ENCODE peak calls at places on chromosome 3, in four cellular contexts. B is PC-9, M is hepatocyte, W is fibroblast of lung. J is an unnamed sample.

GRCh38 chr3:151259664-151260063 is 18.7 kb downstream of the P2RY14 start:
- DNase-seq in B (no peak), M (no peak), W (no peak), J (no peak)

GRCh38 chr3:20080956-20081554 is 40.8 kb downstream of the KAT2B start:
- DNase-seq in B (no peak), M (peak; percentile 11), W (peak; percentile 33), J (no peak)

GRCh38 chr3:162262145-162262544 is 765.5 kb downstream of the OTOL1 start:
- DNase-seq in B (no peak), M (no peak), W (peak; percentile 5), J (no peak)

GRCh38 chr3:39183231-39184080 is 8.9 kb downstream of the XIRP1 start:
- DNase-seq in B (no peak), M (no peak), W (no peak), J (no peak)

GRCh38 chr3:195818301-195818700 is 6.6 kb upstream of the MUC4 start:
- DNase-seq in B (no peak), M (no peak), W (no peak), J (no peak)

GRCh38 chr3:126111566-126112475 is 27.9 kb upstream of the SLC41A3 start:
- DNase-seq in B (no peak), M (peak; percentile 1), W (no peak), J (no peak)

GRCh38 chr3:12869025-12869695 is 27.8 kb upstream of the RPL32 start:
- DNase-seq in B (no peak), M (peak; percentile 76), W (no peak), J (peak; percentile 93)

GRCh38 chr3:32451049-32451659 is 51.5 kb downstream of the CMTM6 start:
- DNase-seq in B (no peak), M (no peak), W (no peak), J (peak; percentile 57)

GRCh38 chr3:183378545-183378944 is 49.9 kb downstream of the MCF2L2 start:
- DNase-seq in B (peak; percentile 32), M (no peak), W (no peak), J (no peak)

GRCh38 chr3:3827111-3827510 is 27.9 kb downstream of the LRRN1 start:
- DNase-seq in B (no peak), M (no peak), W (no peak), J (no peak)

GRCh38 chr3:27596920-27597319 is 112.7 kb upstream of the SLC4A7 start:
- DNase-seq in B (no peak), M (no peak), W (peak; percentile 74), J (no peak)

GRCh38 chr3:9916734-9917680 is at the start of gene IL17RC:
- DNase-seq in B (peak; percentile 86), M (peak; percentile 94), W (peak; percentile 86), J (peak; percentile 74)

GRCh38 chr3:126031981-126032471 is 51.9 kb downstream of the SLC41A3 start:
- DNase-seq in B (no peak), M (no peak), W (no peak), J (no peak)

GRCh38 chr3:111963424-111963823 is 15.4 kb upstream of the ABHD10 start:
- DNase-seq in B (peak; percentile 86), M (no peak), W (peak; percentile 76), J (no peak)

GRCh38 chr3:56320907-56321306 is 147.4 kb downstream of the ERC2 start:
- DNase-seq in B (no peak), M (no peak), W (no peak), J (peak; percentile 25)

GRCh38 chr3:47414161-47414564 is 33.3 kb downstream of the PTPN23 start:
- DNase-seq in B (no peak), M (no peak), W (no peak), J (no peak)

GRCh38 chr3:179179979-179180758 is 32.0 kb downstream of the PIK3CA start:
- DNase-seq in B (peak; percentile 58), M (no peak), W (peak; percentile 63), J (no peak)

GRCh38 chr3:171306631-171307030 is 153.6 kb downstream of the TNIK start:
- DNase-seq in B (no peak), M (peak; percentile 6), W (peak; percentile 99), J (no peak)

GRCh38 chr3:128788268-128788869 is 62.4 kb downstream of the RAB7A start:
- DNase-seq in B (no peak), M (no peak), W (no peak), J (no peak)

GRCh38 chr3:72797773-72798543 is 50.3 kb downstream of the SHQ1 start:
- DNase-seq in B (no peak), M (peak; percentile 29), W (peak; percentile 50), J (peak; percentile 31)

DNA sequence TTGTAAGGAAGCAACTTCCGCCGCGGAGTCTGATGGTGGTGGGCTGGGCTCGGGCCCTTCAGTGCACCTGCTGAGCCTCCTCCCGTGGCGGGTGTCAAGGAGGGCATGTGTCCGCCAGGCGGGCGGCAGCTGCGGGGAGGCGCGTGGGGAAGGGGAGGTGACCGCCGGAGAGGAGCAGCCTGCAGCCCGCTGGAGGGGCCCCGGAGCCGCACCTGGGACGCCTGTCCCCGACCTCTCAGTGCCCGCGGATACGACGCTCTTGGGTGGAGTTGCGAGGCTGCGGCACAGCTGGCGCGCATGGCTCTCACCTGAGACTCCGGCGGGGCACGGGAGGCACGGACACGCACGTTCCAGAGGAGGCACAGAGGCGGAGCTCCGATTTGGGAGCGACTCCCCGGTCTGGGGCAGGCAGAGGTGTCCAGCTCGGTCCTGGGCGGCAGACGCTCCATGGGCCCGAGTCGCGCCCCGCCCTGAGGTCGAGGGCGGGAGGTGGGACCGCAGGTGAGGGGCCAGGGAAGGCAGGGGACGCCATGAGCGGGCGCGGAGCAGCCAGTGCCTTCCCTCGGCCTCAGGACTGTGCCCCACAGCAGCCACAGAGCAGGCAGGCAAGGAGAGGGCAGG is 50.2 kb upstream of the PRR20G start:
- DNase-seq in B (no peak), M (no peak), W (no peak), J (peak; percentile 33)
- TF ChIP-seq EZH2 in B (no peak), M (no peak), W (no peak), J (no peak)

GRCh38 chr3:190053919-190054672 is 66.6 kb downstream of the P3H2 start:
- DNase-seq in B (peak; percentile 78), M (peak; percentile 39), W (peak; percentile 85), J (no peak)
- H2AFZ ChIP-seq in B (no peak overlapping the region), M (no peak overlapping the region), W (no peak overlapping the region), J (no peak overlapping the region)

GRCh38 chr3:196969001-196969659 is 497 bp upstream of the PIGZ start:
- DNase-seq in B (no peak), M (peak; percentile 41), W (peak; percentile 6), J (peak; percentile 54)

GRCh38 chr3:196971094-196971698 is 2.6 kb upstream of the PIGZ start:
- DNase-seq in B (peak; percentile 64), M (no peak), W (no peak), J (no peak)

GRCh38 chr3:196968233-196969000 is at the start of gene PIGZ:
- DNase-seq in B (no peak), M (peak; percentile 81), W (peak; percentile 27), J (peak; percentile 78)

GRCh38 chr3:196970547-196971093 is 2.0 kb upstream of the PIGZ start:
- DNase-seq in B (no peak), M (no peak), W (no peak), J (no peak)

DNA sequence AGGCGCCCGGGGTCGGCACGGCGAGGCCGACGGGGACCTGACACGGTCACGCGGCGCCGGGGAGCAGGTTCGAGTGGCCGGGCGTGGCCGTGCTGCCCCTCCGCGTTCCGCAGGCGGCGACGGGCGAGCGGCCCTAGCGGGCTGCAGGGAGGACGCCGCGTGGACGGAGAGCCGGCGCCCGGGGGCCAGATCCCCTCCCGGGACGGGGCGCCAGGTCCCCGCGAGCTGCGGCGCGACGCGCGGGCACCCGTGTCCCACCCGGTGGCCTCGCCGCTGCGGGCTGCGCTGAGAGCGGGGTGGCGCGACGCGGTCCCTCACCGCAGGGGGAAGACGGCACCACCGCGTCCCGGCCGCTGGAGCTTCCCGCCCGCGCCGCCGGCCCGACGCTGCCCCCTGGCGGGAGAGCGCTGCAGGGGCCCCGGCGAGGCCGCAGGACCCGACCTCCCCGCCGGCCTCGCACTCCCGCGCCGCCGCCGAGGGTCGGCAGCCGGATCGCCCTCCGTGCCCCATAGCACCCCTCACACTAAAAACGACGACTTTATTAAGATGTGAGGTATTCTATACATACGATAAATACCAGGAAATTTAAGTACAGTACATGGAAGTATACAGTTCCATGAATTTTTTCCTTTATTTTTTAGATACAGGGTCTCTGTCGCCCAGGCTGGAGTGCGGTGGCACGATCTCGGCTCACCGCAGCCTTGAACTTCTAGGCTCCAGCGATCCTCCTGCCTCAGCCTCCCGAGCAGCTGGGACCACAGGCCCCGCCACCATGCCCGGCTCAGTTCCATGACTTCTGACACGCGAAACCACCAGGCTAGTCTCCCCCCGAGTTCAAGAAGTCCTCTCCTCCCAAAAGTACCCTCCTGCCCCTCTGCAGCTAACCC is 1.3 kb upstream of the PIGZ start:
- DNase-seq in B (no peak), M (peak; percentile 86), W (peak; percentile 27), J (peak; percentile 86)
- TF ChIP-seq EZH2 in B (peak; percentile 94), M (no peak), W (no peak), J (peak; percentile 65)

DNA sequence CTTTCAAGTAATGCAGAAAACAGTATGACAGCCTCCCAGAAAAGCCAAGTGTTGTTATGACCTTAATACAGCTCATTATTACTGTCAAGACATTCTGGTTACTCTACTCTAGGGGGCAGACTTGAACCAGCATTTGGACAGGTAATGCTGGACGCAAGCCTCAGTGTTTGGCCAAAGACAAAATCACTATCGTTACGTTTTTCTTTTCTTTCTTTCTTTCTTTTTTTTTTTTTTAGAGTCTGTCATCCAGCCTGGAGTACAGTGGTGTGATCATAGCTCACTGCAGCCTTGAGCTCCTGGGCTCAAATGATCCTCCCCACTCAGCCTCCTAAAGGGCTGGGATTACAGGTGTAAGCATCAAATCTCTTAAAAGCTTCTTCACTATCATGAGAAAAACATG is 29.4 kb upstream of the TMEM45A start:
- DNase-seq in B (peak; percentile 72), M (peak; percentile 79), W (peak; percentile 59), J (peak; percentile 71)
- H2AFZ ChIP-seq in B (no peak overlapping the region), M (no peak overlapping the region), W (no peak overlapping the region), J (peak overlapping the region; percentile 29)

DNA sequence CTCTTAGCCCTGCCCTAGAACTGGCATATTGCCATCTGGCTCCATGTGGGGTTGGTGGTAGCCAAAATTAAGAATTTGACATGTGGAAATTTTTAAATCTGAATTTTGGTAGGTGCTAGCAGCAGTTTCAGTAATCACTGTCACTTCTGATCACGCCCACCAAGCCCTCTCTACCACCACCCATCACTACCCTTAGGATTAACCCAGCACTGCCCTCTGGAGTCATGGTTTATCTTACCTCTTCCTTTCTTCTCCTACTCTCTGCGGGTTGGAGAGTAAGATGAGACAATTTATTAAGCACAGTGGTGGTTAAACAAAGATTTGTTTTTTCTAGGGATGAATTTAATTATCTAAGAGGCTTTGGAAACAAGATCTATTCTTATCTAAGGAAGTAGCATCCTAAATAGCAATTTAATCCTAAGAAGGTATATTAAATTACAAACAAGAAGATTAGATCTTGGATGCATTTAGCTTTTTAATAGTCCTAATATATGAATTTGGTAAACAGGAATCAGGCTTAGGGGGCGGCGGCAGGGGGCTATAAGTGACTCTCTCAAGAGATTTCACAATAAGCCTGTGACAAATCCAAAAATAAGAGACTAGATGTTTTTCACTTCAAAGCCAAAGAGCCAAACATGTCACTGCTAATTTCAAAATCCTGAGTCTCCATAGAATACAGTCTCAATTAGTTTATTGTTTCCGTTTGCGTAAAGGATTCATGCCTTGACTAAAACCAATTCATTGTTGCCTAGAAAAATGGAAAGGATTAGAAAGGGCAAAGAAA is 498.4 kb upstream of the UBE2E2 start:
- DNase-seq in B (no peak), M (no peak), W (no peak), J (peak; percentile 32)
- TF ChIP-seq EZH2 in B (no peak), M (no peak), W (no peak), J (no peak)

GRCh38 chr3:197683191-197683590 is 53.5 kb downstream of the RUBCN start:
- DNase-seq in B (no peak), M (no peak), W (no peak), J (no peak)
- H2AFZ ChIP-seq in B (no peak overlapping the region), M (no peak overlapping the region), W (no peak overlapping the region), J (no peak overlapping the region)

J was measured in neural progenitor cell.